ENCODE peak calls at places on chromosomes 3 and 15, in four cellular contexts. A is RKO; B is SW480; W is CD4-positive, alpha-beta memory T cell. G is an unnamed sample.

GRCh38 chr3:102114264-102114979 is 265.1 kb downstream of the NFKBIZ start:
- DNase-seq in B (no peak), A (no peak), W (peak), G (no peak)

GRCh38 chr3:168824107-168824506 is 728.4 kb upstream of the GOLIM4 start:
- DNase-seq in W (no peak), B (no peak), A (no peak), G (no peak)

GRCh38 chr15:90883971-90884718 is at the start of gene FES:
- DNase-seq in B (no peak), W (no peak), A (no peak), G (no peak)

GRCh38 chr3:87771338-87772059 is 287.3 kb downstream of the CGGBP1 start:
- DNase-seq in B (peak), A (peak), W (peak), G (no peak)

GRCh38 chr15:83435782-83436181 is 11.4 kb upstream of the SH3GL3 start:
- DNase-seq in B (no peak), A (no peak), W (no peak), G (no peak)

GRCh38 chr3:112761062-112761638 is 85.5 kb downstream of the CD200R1L start:
- DNase-seq in B (no peak), A (no peak), W (no peak), G (no peak)

GRCh38 chr15:70625438-70625837 is 137.9 kb downstream of the UACA start:
- DNase-seq in B (no peak), A (no peak), W (no peak), G (no peak)

GRCh38 chr3:160739079-160739478 is 17.0 kb upstream of the PPM1L start:
- DNase-seq in A (no peak), B (no peak), W (no peak), G (no peak)

GRCh38 chr15:55389276-55389631 is 18.9 kb downstream of the CCPG1 start:
- DNase-seq in W (no peak), A (peak), B (peak), G (peak)

GRCh38 chr3:171842864-171843511 is at the start of gene TMEM212:
- DNase-seq in B (no peak), A (no peak), W (no peak), G (no peak)

GRCh38 chr15:38702178-38702912 is 137.7 kb upstream of the RASGRP1 start:
- DNase-seq in W (no peak), B (peak), A (no peak), G (peak)

GRCh38 chr3:38374221-38374620 is 27.6 kb downstream of the XYLB start:
- DNase-seq in B (no peak), A (no peak), W (no peak), G (no peak)

GRCh38 chr3:186354100-186354499 is 7.9 kb downstream of the DGKG start:
- DNase-seq in W (no peak), A (no peak), B (peak), G (no peak)

GRCh38 chr3:105705011-105705410 is 163.8 kb downstream of the CBLB start:
- DNase-seq in B (no peak), W (no peak), A (no peak), G (no peak)

GRCh38 chr3:87002346-87002745 is 11.4 kb upstream of the VGLL3 start:
- DNase-seq in B (no peak), A (no peak), W (no peak), G (no peak)

GRCh38 chr3:142285057-142285666 is 59.8 kb upstream of the GK5 start:
- DNase-seq in A (no peak), W (no peak), B (no peak), G (peak)

GRCh38 chr3:22106213-22106867 is 355.3 kb upstream of the ZNF385D start:
- DNase-seq in W (no peak), A (no peak), B (no peak), G (no peak)

GRCh38 chr3:133461291-133461690 is 61.4 kb downstream of the BFSP2 start:
- DNase-seq in W (no peak), A (no peak), B (peak), G (peak)

GRCh38 chr3:153219147-153219546 is 57.1 kb downstream of the RAP2B start:
- DNase-seq in B (no peak), W (no peak), A (no peak), G (no peak)

G was measured in LoVo.